ENCODE peak calls at places on chromosome 1, in four cellular contexts. One of them, this sample, is unnamed.

GRCh38 chr1:153659656-153660055 is 1.2 kb downstream of the SNAPIN start:
- DNase-seq in astrocyte of the cerebellum: no peak
- DNase-seq in GM06990: no peak
- DNase-seq in epithelial cell of esophagus: no peak
- DNase-seq in this sample: no peak

GRCh38 chr1:178530037-178530402 is 17.1 kb downstream of the TEX35 start:
- DNase-seq in GM06990: no peak
- DNase-seq in astrocyte of the cerebellum: no peak
- DNase-seq in epithelial cell of esophagus: peak; percentile 91
- DNase-seq in this sample: no peak

GRCh38 chr1:27018316-27018715 is 5.7 kb upstream of the TENT5B start:
- DNase-seq in GM06990: no peak
- DNase-seq in astrocyte of the cerebellum: no peak
- DNase-seq in epithelial cell of esophagus: peak; percentile 69
- DNase-seq in this sample: no peak

GRCh38 chr1:230977781-230978490 is 725 bp downstream of the TTC13 start:
- DNase-seq in GM06990: peak; percentile 52
- DNase-seq in astrocyte of the cerebellum: no peak
- DNase-seq in epithelial cell of esophagus: peak; percentile 57
- DNase-seq in this sample: no peak

GRCh38 chr1:71081697-71082080 is 854 bp upstream of the ZRANB2 start:
- DNase-seq in astrocyte of the cerebellum: no peak
- DNase-seq in GM06990: peak; percentile 13
- DNase-seq in epithelial cell of esophagus: no peak
- DNase-seq in this sample: no peak

GRCh38 chr1:1200876-1201810 is 5.2 kb downstream of the TNFRSF18 start:
- DNase-seq in astrocyte of the cerebellum: no peak
- DNase-seq in GM06990: peak; percentile 74
- DNase-seq in epithelial cell of esophagus: peak; percentile 55
- DNase-seq in this sample: no peak

GRCh38 chr1:31458287-31458896 is 45.4 kb downstream of the SERINC2 start:
- DNase-seq in astrocyte of the cerebellum: no peak
- DNase-seq in epithelial cell of esophagus: no peak
- DNase-seq in GM06990: no peak
- DNase-seq in this sample: no peak

GRCh38 chr1:59926381-59927243 is at the start of gene CYP2J2:
- DNase-seq in astrocyte of the cerebellum: no peak
- DNase-seq in GM06990: peak; percentile 13
- DNase-seq in epithelial cell of esophagus: peak; percentile 49
- DNase-seq in this sample: peak; percentile 4

GRCh38 chr1:6813165-6813564 is 27.9 kb downstream of the CAMTA1 start:
- DNase-seq in GM06990: no peak
- DNase-seq in astrocyte of the cerebellum: no peak
- DNase-seq in epithelial cell of esophagus: no peak
- DNase-seq in this sample: no peak

GRCh38 chr1:150464422-150464826 is 22.8 kb upstream of the TARS2 start:
- DNase-seq in epithelial cell of esophagus: peak; percentile 77
- DNase-seq in GM06990: peak; percentile 31
- DNase-seq in astrocyte of the cerebellum: peak; percentile 51
- DNase-seq in this sample: no peak

GRCh38 chr1:204308023-204308628 is 51.6 kb downstream of the PLEKHA6 start:
- DNase-seq in epithelial cell of esophagus: no peak
- DNase-seq in astrocyte of the cerebellum: no peak
- DNase-seq in GM06990: no peak
- DNase-seq in this sample: no peak

GRCh38 chr1:53125623-53126360 is 16.6 kb downstream of the SLC1A7 start:
- DNase-seq in epithelial cell of esophagus: no peak
- DNase-seq in astrocyte of the cerebellum: no peak
- DNase-seq in GM06990: no peak
- DNase-seq in this sample: no peak

GRCh38 chr1:67647036-67647798 is 37.8 kb upstream of the GADD45A start:
- DNase-seq in epithelial cell of esophagus: peak; percentile 21
- DNase-seq in GM06990: no peak
- DNase-seq in astrocyte of the cerebellum: no peak
- DNase-seq in this sample: no peak

GRCh38 chr1:198955085-198955484 is 316.2 kb downstream of the PTPRC start:
- DNase-seq in astrocyte of the cerebellum: no peak
- DNase-seq in GM06990: no peak
- DNase-seq in epithelial cell of esophagus: no peak
- DNase-seq in this sample: no peak

GRCh38 chr1:158037876-158038359 is 44.5 kb downstream of the KIRREL1 start:
- DNase-seq in epithelial cell of esophagus: peak; percentile 66
- DNase-seq in GM06990: no peak
- DNase-seq in astrocyte of the cerebellum: no peak
- DNase-seq in this sample: no peak

GRCh38 chr1:13781907-13782633 is 82.1 kb downstream of the PRDM2 start:
- DNase-seq in epithelial cell of esophagus: peak; percentile 39
- DNase-seq in GM06990: no peak
- DNase-seq in astrocyte of the cerebellum: no peak
- DNase-seq in this sample: no peak

GRCh38 chr1:20716232-20716631 is 1.6 kb downstream of the KIF17 start:
- DNase-seq in epithelial cell of esophagus: no peak
- DNase-seq in GM06990: no peak
- DNase-seq in astrocyte of the cerebellum: no peak
- DNase-seq in this sample: no peak

GRCh38 chr1:169031566-169032224 is 74.8 kb upstream of the ATP1B1 start:
- DNase-seq in GM06990: no peak
- DNase-seq in astrocyte of the cerebellum: peak; percentile 33
- DNase-seq in epithelial cell of esophagus: no peak
- DNase-seq in this sample: no peak

GRCh38 chr1:27338751-27339150 is 3.1 kb upstream of the SYTL1 start:
- DNase-seq in astrocyte of the cerebellum: no peak
- DNase-seq in GM06990: no peak
- DNase-seq in epithelial cell of esophagus: no peak
- DNase-seq in this sample: no peak

GRCh38 chr1:25534389-25534788 is 9.0 kb upstream of the LDLRAP1 start:
- DNase-seq in epithelial cell of esophagus: no peak
- DNase-seq in GM06990: no peak
- DNase-seq in astrocyte of the cerebellum: no peak
- DNase-seq in this sample: no peak

GRCh38 chr1:156926175-156926574 is 5.7 kb downstream of the LRRC71 start:
- DNase-seq in epithelial cell of esophagus: peak; percentile 74
- DNase-seq in GM06990: no peak
- DNase-seq in astrocyte of the cerebellum: peak; percentile 83
- DNase-seq in this sample: no peak

GRCh38 chr1:64686828-64687724 is 57.8 kb upstream of the RAVER2 start:
- DNase-seq in astrocyte of the cerebellum: peak; percentile 32
- DNase-seq in epithelial cell of esophagus: peak; percentile 79
- DNase-seq in GM06990: no peak
- DNase-seq in this sample: no peak

GRCh38 chr1:176241385-176242015 is 34.4 kb upstream of the COP1 start:
- DNase-seq in epithelial cell of esophagus: peak; percentile 98
- DNase-seq in astrocyte of the cerebellum: no peak
- DNase-seq in GM06990: no peak
- DNase-seq in this sample: no peak

GRCh38 chr1:114320586-114320985 is 166.9 kb upstream of the SYT6 start:
- DNase-seq in GM06990: no peak
- DNase-seq in epithelial cell of esophagus: peak; percentile 86
- DNase-seq in astrocyte of the cerebellum: peak; percentile 80
- DNase-seq in this sample: no peak

GRCh38 chr1:203463469-203464062 is 12.0 kb upstream of the PRELP start:
- DNase-seq in epithelial cell of esophagus: no peak
- DNase-seq in astrocyte of the cerebellum: peak; percentile 9
- DNase-seq in GM06990: no peak
- DNase-seq in this sample: no peak